ENCODE peak calls at places on chromosome 16, in ten cellular contexts. One of them, this sample, is unnamed.

GRCh38 chr16:28303132-28303531 is 10.8 kb downstream of the SBK1 start:
- DNase-seq in mesendoderm: no peak
- DNase-seq in AG08395: no peak
- DNase-seq in T-helper 2 cell: no peak
- DNase-seq in T-helper 17 cell: no peak
- DNase-seq in adrenal gland: no peak
- DNase-seq in Karpas-422: no peak
- DNase-seq in mesenteric fat pad: no peak
- DNase-seq in activated CD8-positive, alpha-beta memory T cell treated with anti-CD3 and anti-CD28 coated beads for 48 hours: no peak
- DNase-seq in NCI-H69: no peak
- DNase-seq in this sample: no peak

GRCh38 chr16:80680046-80680445 is 124.4 kb downstream of the CDYL2 start:
- DNase-seq in NCI-H69: no peak
- DNase-seq in mesenteric fat pad: no peak
- DNase-seq in adrenal gland: no peak
- DNase-seq in Karpas-422: no peak
- DNase-seq in T-helper 17 cell: no peak
- DNase-seq in activated CD8-positive, alpha-beta memory T cell treated with anti-CD3 and anti-CD28 coated beads for 48 hours: no peak
- DNase-seq in T-helper 2 cell: no peak
- DNase-seq in mesendoderm: no peak
- DNase-seq in AG08395: no peak
- DNase-seq in this sample: no peak

GRCh38 chr16:48946687-48947370 is 334.8 kb downstream of the CBLN1 start:
- DNase-seq in NCI-H69: no peak
- DNase-seq in Karpas-422: no peak
- DNase-seq in T-helper 17 cell: no peak
- DNase-seq in activated CD8-positive, alpha-beta memory T cell treated with anti-CD3 and anti-CD28 coated beads for 48 hours: no peak
- DNase-seq in adrenal gland: no peak
- DNase-seq in AG08395: no peak
- DNase-seq in mesendoderm: no peak
- DNase-seq in T-helper 2 cell: no peak
- DNase-seq in mesenteric fat pad: no peak
- DNase-seq in this sample: no peak

GRCh38 chr16:75559564-75560372 is 3.7 kb upstream of the TMEM231 start:
- DNase-seq in mesenteric fat pad: no peak
- DNase-seq in activated CD8-positive, alpha-beta memory T cell treated with anti-CD3 and anti-CD28 coated beads for 48 hours: no peak
- DNase-seq in mesendoderm: peak
- DNase-seq in T-helper 2 cell: no peak
- DNase-seq in AG08395: peak
- DNase-seq in adrenal gland: no peak
- DNase-seq in Karpas-422: peak
- DNase-seq in NCI-H69: peak
- DNase-seq in T-helper 17 cell: no peak
- DNase-seq in this sample: no peak

GRCh38 chr16:11401161-11402050 is 56.1 kb downstream of the RMI2 start:
- DNase-seq in NCI-H69: no peak
- DNase-seq in mesendoderm: no peak
- DNase-seq in activated CD8-positive, alpha-beta memory T cell treated with anti-CD3 and anti-CD28 coated beads for 48 hours: no peak
- DNase-seq in adrenal gland: peak
- DNase-seq in T-helper 17 cell: no peak
- DNase-seq in Karpas-422: no peak
- DNase-seq in mesenteric fat pad: no peak
- DNase-seq in AG08395: no peak
- DNase-seq in T-helper 2 cell: no peak
- DNase-seq in this sample: no peak

GRCh38 chr16:49750341-49751011 is 105.4 kb downstream of the ZNF423 start:
- DNase-seq in NCI-H69: peak
- DNase-seq in AG08395: no peak
- DNase-seq in adrenal gland: no peak
- DNase-seq in T-helper 2 cell: no peak
- DNase-seq in Karpas-422: no peak
- DNase-seq in mesenteric fat pad: no peak
- DNase-seq in T-helper 17 cell: no peak
- DNase-seq in activated CD8-positive, alpha-beta memory T cell treated with anti-CD3 and anti-CD28 coated beads for 48 hours: no peak
- DNase-seq in mesendoderm: no peak
- DNase-seq in this sample: no peak

GRCh38 chr16:68136515-68136914 is 51.3 kb downstream of the NFATC3 start:
- DNase-seq in T-helper 2 cell: no peak
- DNase-seq in mesenteric fat pad: no peak
- DNase-seq in T-helper 17 cell: no peak
- DNase-seq in NCI-H69: no peak
- DNase-seq in Karpas-422: no peak
- DNase-seq in mesendoderm: no peak
- DNase-seq in activated CD8-positive, alpha-beta memory T cell treated with anti-CD3 and anti-CD28 coated beads for 48 hours: no peak
- DNase-seq in adrenal gland: no peak
- DNase-seq in AG08395: no peak
- DNase-seq in this sample: no peak

GRCh38 chr16:82639666-82640336 is 13.0 kb downstream of the CDH13 start:
- DNase-seq in T-helper 17 cell: peak
- DNase-seq in mesenteric fat pad: no peak
- DNase-seq in Karpas-422: peak
- DNase-seq in AG08395: peak
- DNase-seq in T-helper 2 cell: no peak
- DNase-seq in activated CD8-positive, alpha-beta memory T cell treated with anti-CD3 and anti-CD28 coated beads for 48 hours: no peak
- DNase-seq in mesendoderm: peak
- DNase-seq in adrenal gland: no peak
- DNase-seq in NCI-H69: peak
- DNase-seq in this sample: no peak

GRCh38 chr16:53848277-53848942 is 144.5 kb downstream of the FTO start:
- DNase-seq in NCI-H69: peak
- DNase-seq in mesendoderm: no peak
- DNase-seq in mesenteric fat pad: no peak
- DNase-seq in T-helper 17 cell: no peak
- DNase-seq in activated CD8-positive, alpha-beta memory T cell treated with anti-CD3 and anti-CD28 coated beads for 48 hours: no peak
- DNase-seq in T-helper 2 cell: no peak
- DNase-seq in Karpas-422: no peak
- DNase-seq in adrenal gland: no peak
- DNase-seq in AG08395: no peak
- DNase-seq in this sample: no peak

GRCh38 chr16:69563605-69564580 is 1.9 kb upstream of the NFAT5 start:
- DNase-seq in mesendoderm: peak
- DNase-seq in Karpas-422: peak
- DNase-seq in AG08395: no peak
- DNase-seq in mesenteric fat pad: no peak
- DNase-seq in activated CD8-positive, alpha-beta memory T cell treated with anti-CD3 and anti-CD28 coated beads for 48 hours: peak
- DNase-seq in NCI-H69: no peak
- DNase-seq in T-helper 2 cell: peak
- DNase-seq in T-helper 17 cell: no peak
- DNase-seq in adrenal gland: no peak
- DNase-seq in this sample: no peak

GRCh38 chr16:29745126-29745852 is 501 bp downstream of the C16orf54 start:
- DNase-seq in mesendoderm: no peak
- DNase-seq in T-helper 17 cell: peak
- DNase-seq in NCI-H69: no peak
- DNase-seq in T-helper 2 cell: peak
- DNase-seq in AG08395: no peak
- DNase-seq in Karpas-422: no peak
- DNase-seq in adrenal gland: no peak
- DNase-seq in mesenteric fat pad: no peak
- DNase-seq in activated CD8-positive, alpha-beta memory T cell treated with anti-CD3 and anti-CD28 coated beads for 48 hours: no peak
- DNase-seq in this sample: no peak

GRCh38 chr16:15966420-15967222 is 17.2 kb downstream of the ABCC1 start:
- DNase-seq in mesenteric fat pad: no peak
- DNase-seq in NCI-H69: peak
- DNase-seq in T-helper 2 cell: no peak
- DNase-seq in Karpas-422: no peak
- DNase-seq in mesendoderm: peak
- DNase-seq in activated CD8-positive, alpha-beta memory T cell treated with anti-CD3 and anti-CD28 coated beads for 48 hours: no peak
- DNase-seq in adrenal gland: no peak
- DNase-seq in T-helper 17 cell: no peak
- DNase-seq in AG08395: peak
- DNase-seq in this sample: no peak

GRCh38 chr16:89598199-89598598 is 15.2 kb upstream of the DPEP1 start:
- DNase-seq in mesenteric fat pad: no peak
- DNase-seq in adrenal gland: no peak
- DNase-seq in T-helper 2 cell: no peak
- DNase-seq in AG08395: no peak
- DNase-seq in NCI-H69: peak
- DNase-seq in T-helper 17 cell: no peak
- DNase-seq in activated CD8-positive, alpha-beta memory T cell treated with anti-CD3 and anti-CD28 coated beads for 48 hours: no peak
- DNase-seq in mesendoderm: peak
- DNase-seq in Karpas-422: peak
- DNase-seq in this sample: no peak

GRCh38 chr16:53620476-53620875 is 83.2 kb downstream of the RPGRIP1L start:
- DNase-seq in mesenteric fat pad: no peak
- DNase-seq in T-helper 17 cell: no peak
- DNase-seq in activated CD8-positive, alpha-beta memory T cell treated with anti-CD3 and anti-CD28 coated beads for 48 hours: no peak
- DNase-seq in NCI-H69: no peak
- DNase-seq in mesendoderm: no peak
- DNase-seq in Karpas-422: peak
- DNase-seq in adrenal gland: no peak
- DNase-seq in T-helper 2 cell: no peak
- DNase-seq in AG08395: no peak
- DNase-seq in this sample: no peak